ENCODE peak calls at places on chromosomes 5 and 9, in six cellular contexts. J is aorta, R is psoas muscle, A is IMR-90, N is HCT116, I is small intestine. H is an unnamed sample.

GRCh38 chr5:171400169-171400568 is 12.5 kb downstream of the NPM1 start:
- DNase-seq in J (no peak), I (no peak), N (no peak), R (no peak), A (no peak), H (no peak)

GRCh38 chr5:163789870-163790269 is 284.5 kb downstream of the MAT2B start:
- DNase-seq in I (no peak), N (no peak), J (no peak), R (no peak), A (peak; percentile 66), H (no peak)

GRCh38 chr5:23591250-23591649 is 83.8 kb downstream of the PRDM9 start:
- DNase-seq in J (no peak), I (no peak), N (no peak), A (no peak), R (no peak), H (no peak)

GRCh38 chr9:631596-631995 is 209.9 kb upstream of the DMRT1 start:
- DNase-seq in A (peak; percentile 44), R (no peak), N (no peak), J (no peak), I (no peak), H (no peak)

GRCh38 chr9:70111042-70111602 is 67.5 kb downstream of the MAMDC2 start:
- DNase-seq in A (peak; percentile 81), J (peak; percentile 95), N (peak; percentile 66), I (peak; percentile 60), R (peak; percentile 88), H (peak; percentile 66)

GRCh38 chr5:117013280-117013877 is 438.8 kb upstream of the SEMA6A start:
- DNase-seq in I (no peak), J (no peak), N (no peak), A (no peak), R (no peak), H (no peak)

GRCh38 chr9:35905912-35906679 is at the start of gene HRCT1:
- DNase-seq in I (peak; percentile 98), N (peak; percentile 74), A (peak; percentile 94), R (peak; percentile 94), J (peak; percentile 97), H (no peak)

GRCh38 chr9:135228983-135229625 is 141.6 kb downstream of the OLFM1 start:
- DNase-seq in I (no peak), R (peak; percentile 35), J (peak; percentile 42), N (no peak), A (no peak), H (no peak)

GRCh38 chr9:13446935-13447334 is 167.4 kb upstream of the MPDZ start:
- DNase-seq in A (no peak), N (no peak), J (no peak), R (no peak), I (no peak), H (no peak)

GRCh38 chr9:109745335-109746283 is 34.4 kb upstream of the PALM2AKAP2 start:
- DNase-seq in R (no peak), J (peak; percentile 88), A (peak; percentile 75), N (no peak), I (no peak), H (no peak)

GRCh38 chr9:98255064-98255577 is 328 bp downstream of the TBC1D2 start:
- DNase-seq in J (peak; percentile 73), N (no peak), R (no peak), I (no peak), A (peak; percentile 61), H (peak; percentile 18)

GRCh38 chr5:76175051-76175666 is 92.0 kb downstream of the SV2C start:
- DNase-seq in A (peak; percentile 48), J (no peak), R (no peak), I (peak; percentile 71), N (peak; percentile 46), H (peak; percentile 48)

GRCh38 chr9:70108181-70108580 is 64.5 kb downstream of the MAMDC2 start:
- DNase-seq in R (no peak), N (no peak), I (no peak), J (no peak), A (no peak), H (no peak)

GRCh38 chr9:105290401-105290800 is 46.0 kb downstream of the SLC44A1 start:
- DNase-seq in R (no peak), N (no peak), J (no peak), I (peak; percentile 37), A (peak; percentile 55), H (no peak)

GRCh38 chr9:105458404-105458803 is 10.6 kb downstream of the FSD1L start:
- DNase-seq in I (no peak), A (no peak), N (no peak), J (no peak), R (no peak), H (no peak)

GRCh38 chr5:159099049-159099760 is 511 bp downstream of the EBF1 start:
- DNase-seq in R (peak; percentile 51), A (peak; percentile 63), J (peak; percentile 78), N (no peak), I (peak; percentile 7), H (no peak)

GRCh38 chr9:91886433-91887031 is 63.5 kb downstream of the ROR2 start:
- DNase-seq in I (no peak), A (no peak), N (no peak), R (no peak), J (no peak), H (peak; percentile 20)
- H3K4me3 ChIP-seq in I (no peak overlapping the region), A (no peak overlapping the region), N (no peak overlapping the region), R (no peak overlapping the region), J (no peak overlapping the region), H (peak overlapping the region; percentile 0)

DNA sequence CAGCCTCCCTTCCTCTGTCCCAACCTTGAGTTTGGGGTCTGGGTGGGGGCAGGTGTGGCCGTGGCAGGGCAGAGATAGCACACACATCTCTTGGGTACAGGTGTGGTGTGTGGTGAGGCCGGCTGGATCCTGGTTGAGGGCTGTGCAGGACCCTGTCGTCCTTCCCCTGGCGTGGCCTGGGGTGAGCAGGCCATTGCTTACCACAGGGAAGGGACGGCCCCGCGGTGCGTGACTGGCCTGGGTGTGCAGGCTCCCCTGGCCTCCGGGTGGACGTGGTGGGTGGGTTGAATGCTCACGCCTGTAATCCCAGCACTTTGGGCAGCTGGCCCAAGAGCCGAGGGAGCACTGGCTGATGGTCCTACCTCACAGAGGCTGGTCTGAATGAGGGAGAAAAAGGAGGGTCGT is 1.2 kb downstream of the ARRDC1 start:
- DNase-seq in I (no peak), A (no peak), N (no peak), R (peak; percentile 66), J (peak; percentile 80), H (no peak)
- H3K4me1 ChIP-seq in I (peaks cover 5% of the 10 kb centered on the region), A (peaks cover 17% of the 10 kb centered on the region), N (peaks cover 64% of the 10 kb centered on the region), R (peaks cover 19% of the 10 kb centered on the region), J (no peaks in the 10 kb centered on the region), H (peaks cover 11% of the 10 kb centered on the region)

DNA sequence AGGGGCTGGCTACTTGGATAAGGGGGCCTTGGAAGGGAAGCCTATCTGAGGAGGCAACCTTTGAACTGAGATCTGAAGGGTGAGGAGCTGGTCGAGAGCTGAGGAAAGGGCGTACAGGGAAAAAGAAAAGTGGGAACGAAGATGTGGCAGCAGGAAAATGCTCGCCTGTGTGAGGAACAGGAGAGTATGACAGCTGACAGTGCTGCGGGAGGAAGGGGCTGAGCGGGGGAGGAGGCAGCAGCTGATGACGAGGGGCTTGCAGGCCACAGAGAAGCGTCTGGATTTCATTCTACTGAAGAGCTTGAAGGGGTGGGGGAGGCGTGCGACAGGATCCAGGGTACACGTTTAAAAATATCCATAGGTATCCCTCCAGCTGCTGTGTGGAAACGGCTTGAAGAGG is 28.9 kb downstream of the SH3PXD2B start:
- DNase-seq in J (no peak), I (no peak), A (no peak), R (no peak), N (no peak), H (no peak)
- H3K27ac ChIP-seq in J (no peak overlapping the region), I (peak overlapping the region; percentile 77), A (no peak overlapping the region), R (no peak overlapping the region), N (no peak overlapping the region), H (no peak overlapping the region)

GRCh38 chr5:142784405-142784955 is 14.3 kb downstream of the ARHGAP26 start:
- DNase-seq in N (no peak), A (no peak), J (no peak), R (no peak), I (no peak), H (no peak)

GRCh38 chr5:142783601-142784291 is 13.6 kb downstream of the ARHGAP26 start:
- DNase-seq in N (no peak), J (no peak), I (no peak), A (no peak), R (peak; percentile 57), H (no peak)

GRCh38 chr5:142780871-142781270 is 10.7 kb downstream of the ARHGAP26 start:
- DNase-seq in I (no peak), A (no peak), R (no peak), N (no peak), J (no peak), H (no peak)

GRCh38 chr5:142785211-142785610 is 15.0 kb downstream of the ARHGAP26 start:
- DNase-seq in R (no peak), I (no peak), N (no peak), A (no peak), J (no peak), H (no peak)

DNA sequence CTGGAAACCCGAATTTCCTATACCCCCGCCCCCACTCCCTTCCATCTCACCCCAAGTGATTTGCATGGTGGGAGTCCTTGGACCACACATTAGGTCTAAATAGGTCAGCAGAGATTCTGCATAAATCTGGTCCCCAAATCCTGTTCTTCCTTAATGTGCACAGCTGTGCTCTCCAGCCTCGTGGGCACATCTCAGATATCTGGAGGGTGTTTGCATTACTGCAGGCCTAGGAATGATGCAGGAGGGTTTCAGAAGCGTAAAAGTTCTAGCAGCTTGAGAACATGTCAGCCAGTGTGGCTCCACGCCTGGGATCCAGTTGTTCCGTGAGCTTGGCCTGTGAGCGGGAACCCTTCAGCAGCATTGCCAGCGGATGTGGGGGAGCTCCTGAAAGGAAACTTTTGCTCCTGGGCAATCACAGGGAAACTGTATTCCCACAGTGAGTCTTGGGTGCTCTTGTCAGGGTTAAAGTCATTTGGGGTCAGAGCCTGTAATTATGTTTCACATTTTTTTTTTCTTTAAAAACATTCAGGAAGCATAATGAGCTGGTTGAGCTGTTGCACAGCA is 12.9 kb downstream of the ARHGAP26 start:
- DNase-seq in A (no peak), J (peak; percentile 80), R (peak; percentile 69), I (no peak), N (no peak), H (no peak)
- H3K4me3 ChIP-seq in A (no peak overlapping the region), J (no peak overlapping the region), R (no peak overlapping the region), I (no peak overlapping the region), N (no peak overlapping the region), H (no peak overlapping the region)

GRCh38 chr5:96714951-96715451 is 52.8 kb downstream of the CAST start:
- DNase-seq in A (peak; percentile 91), N (peak; percentile 58), I (peak; percentile 97), J (no peak), R (no peak), H (no peak)
- H3K4me1 ChIP-seq in A (peaks cover 7% of the 10 kb centered on the region), N (peaks cover 3% of the 10 kb centered on the region), I (peaks cover 27% of the 10 kb centered on the region), J (peaks cover 10% of the 10 kb centered on the region), R (peaks cover 81% of the 10 kb centered on the region), H (no peaks in the 10 kb centered on the region)

GRCh38 chr5:124410539-124410938 is 335.9 kb downstream of the ZNF608 start:
- DNase-seq in A (no peak), R (no peak), J (no peak), I (no peak), N (no peak), H (no peak)
- H3K27ac ChIP-seq in A (no peak overlapping the region), R (no peak overlapping the region), J (no peak overlapping the region), I (no peak overlapping the region), N (no peak overlapping the region), H (no peak overlapping the region)

GRCh38 chr9:100350188-100350587 is 2.6 kb downstream of the TEX10 start:
- DNase-seq in N (no peak), R (no peak), A (no peak), J (no peak), I (no peak), H (no peak)
- H3K4me3 ChIP-seq in N (no peak overlapping the region), R (no peak overlapping the region), A (no peak overlapping the region), J (no peak overlapping the region), I (no peak overlapping the region), H (no peak overlapping the region)

GRCh38 chr5:118354806-118355205 is 633.5 kb downstream of the DTWD2 start:
- DNase-seq in I (no peak), A (no peak), N (no peak), R (no peak), J (no peak), H (no peak)
- H3K4me1 ChIP-seq in I (no peaks in the 10 kb centered on the region), A (no peaks in the 10 kb centered on the region), N (no peaks in the 10 kb centered on the region), R (no peaks in the 10 kb centered on the region), J (peaks cover 3% of the 10 kb centered on the region), H (no peaks in the 10 kb centered on the region)